ENCODE peak calls at places on chromosomes 6 and 20, in five cellular contexts. J is sigmoid colon, T is MM.1S, H is glutamatergic neuron, G is left lung. I is an unnamed sample.

GRCh38 chr6:131197716-131198115 is 62.4 kb downstream of the AKAP7 start:
- DNase-seq in J (no peak), T (no peak), H (no peak), G (no peak), I (no peak)

GRCh38 chr20:20743511-20744169 is 31.2 kb upstream of the RALGAPA2 start:
- DNase-seq in J (peak; percentile 89), T (no peak), H (no peak), G (peak; percentile 54), I (no peak)

GRCh38 chr6:71226151-71226550 is 62.5 kb upstream of the OGFRL1 start:
- DNase-seq in J (no peak), T (no peak), H (no peak), G (no peak), I (no peak)

GRCh38 chr6:24376875-24377274 is 19.0 kb upstream of the DCDC2 start:
- DNase-seq in J (no peak), T (no peak), H (peak; percentile 31), G (no peak), I (no peak)

GRCh38 chr20:33791959-33792597 is 19.1 kb upstream of the CHMP4B start:
- DNase-seq in J (peak; percentile 82), T (no peak), H (peak; percentile 71), G (peak; percentile 44), I (peak; percentile 31)

GRCh38 chr6:18025591-18025990 is 38.2 kb upstream of the KIF13A start:
- DNase-seq in J (no peak), T (no peak), H (no peak), G (no peak), I (no peak)

GRCh38 chr6:70398783-70399730 is 14.3 kb upstream of the FAM135A start:
- DNase-seq in J (no peak), T (no peak), H (no peak), G (peak; percentile 53), I (no peak)

GRCh38 chr6:10373642-10374359 is 41.1 kb downstream of the TFAP2A start:
- DNase-seq in J (no peak), T (no peak), H (no peak), G (no peak), I (no peak)

GRCh38 chr6:170100046-170100445 is 190.8 kb downstream of the DLL1 start:
- DNase-seq in J (peak; percentile 27), T (no peak), H (no peak), G (peak; percentile 10), I (no peak)

GRCh38 chr6:63640062-63640461 is 4.5 kb downstream of the PHF3 start:
- DNase-seq in J (no peak), T (no peak), H (no peak), G (no peak), I (no peak)

GRCh38 chr6:44084231-44085014 is 42.8 kb downstream of the MRPL14 start:
- DNase-seq in J (no peak), T (no peak), H (no peak), G (no peak), I (no peak)

GRCh38 chr6:16511723-16512584 is 249.3 kb downstream of the ATXN1 start:
- DNase-seq in J (no peak), T (peak; percentile 70), H (no peak), G (no peak), I (no peak)

GRCh38 chr20:45452772-45453171 is 16.8 kb upstream of the WFDC2 start:
- DNase-seq in J (no peak), T (no peak), H (no peak), G (no peak), I (no peak)

GRCh38 chr20:45461225-45461624 is 8.3 kb upstream of the WFDC2 start:
- DNase-seq in J (no peak), T (no peak), H (no peak), G (no peak), I (no peak)

GRCh38 chr20:45459606-45460005 is 9.9 kb upstream of the WFDC2 start:
- DNase-seq in J (no peak), T (no peak), H (no peak), G (no peak), I (no peak)

GRCh38 chr20:45452238-45452637 is 17.3 kb upstream of the WFDC2 start:
- DNase-seq in J (no peak), T (no peak), H (no peak), G (no peak), I (no peak)

GRCh38 chr20:45456632-45457031 is 12.9 kb upstream of the WFDC2 start:
- DNase-seq in J (no peak), T (peak; percentile 46), H (peak; percentile 45), G (no peak), I (no peak)
- TF ChIP-seq CTCF in J (no peak), T (peak; percentile 49), H (peak; percentile 38), G (peak; percentile 19), I (no peak)

GRCh38 chr6:49327005-49327404 is 136.0 kb downstream of the MMUT start:
- DNase-seq in J (no peak), T (no peak), H (no peak), G (no peak), I (no peak)

GRCh38 chr6:49322861-49323260 is 140.2 kb downstream of the MMUT start:
- DNase-seq in J (no peak), T (no peak), H (no peak), G (no peak), I (no peak)

GRCh38 chr6:49325901-49326300 is 137.2 kb downstream of the MMUT start:
- DNase-seq in J (no peak), T (no peak), H (no peak), G (no peak), I (no peak)

GRCh38 chr6:49326337-49326736 is 136.7 kb downstream of the MMUT start:
- DNase-seq in J (no peak), T (no peak), H (no peak), G (no peak), I (no peak)

GRCh38 chr6:49321673-49322072 is 141.4 kb downstream of the MMUT start:
- DNase-seq in J (no peak), T (no peak), H (no peak), G (no peak), I (no peak)
- TF ChIP-seq CTCF in J (no peak), T (no peak), H (no peak), G (no peak), I (no peak)

GRCh38 chr20:8454137-8454712 is 322.2 kb downstream of the PLCB1 start:
- DNase-seq in J (no peak), T (no peak), H (no peak), G (no peak), I (no peak)
- TF ChIP-seq CTCF in J (no peak), T (peak; percentile 37), H (peak; percentile 22), G (no peak), I (no peak)

GRCh38 chr6:31368461-31368860 is 11.5 kb upstream of the HLA-B start:
- DNase-seq in J (no peak), T (no peak), H (no peak), G (no peak), I (no peak)
- TF ChIP-seq CTCF in J (no peak), T (no peak), H (no peak), G (no peak), I (no peak)

GRCh38 chr6:87922947-87923330 is 124.7 kb upstream of the SPACA1 start:
- DNase-seq in J (no peak), T (peak; percentile 37), H (peak; percentile 36), G (no peak), I (no peak)
- TF ChIP-seq CTCF in J (no peak), T (no peak), H (no peak), G (no peak), I (no peak)

I was measured in natural killer cell.